ENCODE peak calls at places on chromosomes 16 and 17, in ten cellular contexts. One of them, this sample, is unnamed.

GRCh38 chr17:73797594-73798110 is 153.4 kb upstream of the SDK2 start:
- DNase-seq in NCI-H1436: no peak
- DNase-seq in left lung: no peak
- DNase-seq in HT-29: no peak
- DNase-seq in activated CD4-positive, CD25-positive, alpha-beta regulatory T cell: no peak
- DNase-seq in effector memory CD8-positive, alpha-beta T cell: no peak
- DNase-seq in NCI-H1092 treated with DMSO at 0.1 percent for 48 hours: no peak
- DNase-seq in progenitor cell of endocrine pancreas: no peak
- DNase-seq in mesendoderm: no peak
- DNase-seq in endothelial cell of umbilical vein: no peak
- DNase-seq in this sample: no peak

GRCh38 chr16:10753670-10754069 is 10.0 kb downstream of the NUBP1 start:
- DNase-seq in NCI-H1436: no peak
- DNase-seq in left lung: no peak
- DNase-seq in HT-29: no peak
- DNase-seq in activated CD4-positive, CD25-positive, alpha-beta regulatory T cell: no peak
- DNase-seq in effector memory CD8-positive, alpha-beta T cell: no peak
- DNase-seq in NCI-H1092 treated with DMSO at 0.1 percent for 48 hours: no peak
- DNase-seq in progenitor cell of endocrine pancreas: no peak
- DNase-seq in mesendoderm: no peak
- DNase-seq in endothelial cell of umbilical vein: no peak
- DNase-seq in this sample: no peak

GRCh38 chr17:32341141-32341856 is 674 bp downstream of the C17orf75 start:
- DNase-seq in NCI-H1436: peak; percentile 12
- DNase-seq in left lung: no peak
- DNase-seq in HT-29: peak; percentile 67
- DNase-seq in activated CD4-positive, CD25-positive, alpha-beta regulatory T cell: no peak
- DNase-seq in effector memory CD8-positive, alpha-beta T cell: peak; percentile 46
- DNase-seq in NCI-H1092 treated with DMSO at 0.1 percent for 48 hours: peak; percentile 57
- DNase-seq in progenitor cell of endocrine pancreas: no peak
- DNase-seq in mesendoderm: peak; percentile 29
- DNase-seq in endothelial cell of umbilical vein: peak; percentile 40
- DNase-seq in this sample: peak; percentile 34

GRCh38 chr16:29993903-29994612 is 1.4 kb downstream of the HIRIP3 start:
- DNase-seq in NCI-H1436: no peak
- DNase-seq in left lung: no peak
- DNase-seq in HT-29: no peak
- DNase-seq in activated CD4-positive, CD25-positive, alpha-beta regulatory T cell: no peak
- DNase-seq in effector memory CD8-positive, alpha-beta T cell: no peak
- DNase-seq in NCI-H1092 treated with DMSO at 0.1 percent for 48 hours: no peak
- DNase-seq in progenitor cell of endocrine pancreas: no peak
- DNase-seq in mesendoderm: no peak
- DNase-seq in endothelial cell of umbilical vein: no peak
- DNase-seq in this sample: no peak

GRCh38 chr17:55584055-55584685 is 72.9 kb upstream of the SMIM36 start:
- DNase-seq in NCI-H1436: no peak
- DNase-seq in left lung: no peak
- DNase-seq in HT-29: peak; percentile 61
- DNase-seq in activated CD4-positive, CD25-positive, alpha-beta regulatory T cell: no peak
- DNase-seq in effector memory CD8-positive, alpha-beta T cell: no peak
- DNase-seq in NCI-H1092 treated with DMSO at 0.1 percent for 48 hours: no peak
- DNase-seq in progenitor cell of endocrine pancreas: no peak
- DNase-seq in mesendoderm: no peak
- DNase-seq in endothelial cell of umbilical vein: peak; percentile 71
- DNase-seq in this sample: no peak

GRCh38 chr16:11425140-11425539 is 79.9 kb downstream of the RMI2 start:
- DNase-seq in NCI-H1436: no peak
- DNase-seq in left lung: peak; percentile 53
- DNase-seq in HT-29: no peak
- DNase-seq in activated CD4-positive, CD25-positive, alpha-beta regulatory T cell: no peak
- DNase-seq in effector memory CD8-positive, alpha-beta T cell: no peak
- DNase-seq in NCI-H1092 treated with DMSO at 0.1 percent for 48 hours: no peak
- DNase-seq in progenitor cell of endocrine pancreas: no peak
- DNase-seq in mesendoderm: no peak
- DNase-seq in endothelial cell of umbilical vein: no peak
- DNase-seq in this sample: no peak

GRCh38 chr17:3886776-3887175 is 6.1 kb downstream of the CAMKK1 start:
- DNase-seq in NCI-H1436: no peak
- DNase-seq in left lung: no peak
- DNase-seq in HT-29: no peak
- DNase-seq in activated CD4-positive, CD25-positive, alpha-beta regulatory T cell: no peak
- DNase-seq in effector memory CD8-positive, alpha-beta T cell: no peak
- DNase-seq in NCI-H1092 treated with DMSO at 0.1 percent for 48 hours: no peak
- DNase-seq in progenitor cell of endocrine pancreas: no peak
- DNase-seq in mesendoderm: no peak
- DNase-seq in endothelial cell of umbilical vein: no peak
- DNase-seq in this sample: no peak

GRCh38 chr16:85665929-85666328 is 22.8 kb downstream of the GINS2 start:
- DNase-seq in NCI-H1436: no peak
- DNase-seq in left lung: peak; percentile 55
- DNase-seq in HT-29: no peak
- DNase-seq in activated CD4-positive, CD25-positive, alpha-beta regulatory T cell: no peak
- DNase-seq in effector memory CD8-positive, alpha-beta T cell: no peak
- DNase-seq in NCI-H1092 treated with DMSO at 0.1 percent for 48 hours: no peak
- DNase-seq in progenitor cell of endocrine pancreas: no peak
- DNase-seq in mesendoderm: no peak
- DNase-seq in endothelial cell of umbilical vein: no peak
- DNase-seq in this sample: no peak

GRCh38 chr16:17368511-17368910 is 102.2 kb downstream of the XYLT1 start:
- DNase-seq in NCI-H1436: no peak
- DNase-seq in left lung: no peak
- DNase-seq in HT-29: no peak
- DNase-seq in activated CD4-positive, CD25-positive, alpha-beta regulatory T cell: no peak
- DNase-seq in effector memory CD8-positive, alpha-beta T cell: no peak
- DNase-seq in NCI-H1092 treated with DMSO at 0.1 percent for 48 hours: no peak
- DNase-seq in progenitor cell of endocrine pancreas: no peak
- DNase-seq in mesendoderm: no peak
- DNase-seq in endothelial cell of umbilical vein: no peak
- DNase-seq in this sample: no peak

GRCh38 chr16:58684001-58684353 is 593 bp downstream of the SLC38A7 start:
- DNase-seq in NCI-H1436: no peak
- DNase-seq in left lung: no peak
- DNase-seq in HT-29: no peak
- DNase-seq in activated CD4-positive, CD25-positive, alpha-beta regulatory T cell: no peak
- DNase-seq in effector memory CD8-positive, alpha-beta T cell: no peak
- DNase-seq in NCI-H1092 treated with DMSO at 0.1 percent for 48 hours: no peak
- DNase-seq in progenitor cell of endocrine pancreas: no peak
- DNase-seq in mesendoderm: peak; percentile 18
- DNase-seq in endothelial cell of umbilical vein: peak; percentile 30
- DNase-seq in this sample: no peak

GRCh38 chr17:21542991-21543390 is 149.3 kb upstream of the KCNJ18 start:
- DNase-seq in NCI-H1436: no peak
- DNase-seq in left lung: no peak
- DNase-seq in HT-29: no peak
- DNase-seq in activated CD4-positive, CD25-positive, alpha-beta regulatory T cell: no peak
- DNase-seq in effector memory CD8-positive, alpha-beta T cell: no peak
- DNase-seq in NCI-H1092 treated with DMSO at 0.1 percent for 48 hours: no peak
- DNase-seq in progenitor cell of endocrine pancreas: no peak
- DNase-seq in mesendoderm: no peak
- DNase-seq in endothelial cell of umbilical vein: no peak
- DNase-seq in this sample: no peak

GRCh38 chr16:12651765-12652531 is 151.7 kb downstream of the CPPED1 start:
- DNase-seq in NCI-H1436: no peak
- DNase-seq in left lung: no peak
- DNase-seq in HT-29: no peak
- DNase-seq in activated CD4-positive, CD25-positive, alpha-beta regulatory T cell: no peak
- DNase-seq in effector memory CD8-positive, alpha-beta T cell: no peak
- DNase-seq in NCI-H1092 treated with DMSO at 0.1 percent for 48 hours: peak; percentile 75
- DNase-seq in progenitor cell of endocrine pancreas: no peak
- DNase-seq in mesendoderm: no peak
- DNase-seq in endothelial cell of umbilical vein: no peak
- DNase-seq in this sample: no peak

GRCh38 chr17:48951572-48951971 is 6.9 kb upstream of the SNF8 start:
- DNase-seq in NCI-H1436: no peak
- DNase-seq in left lung: no peak
- DNase-seq in HT-29: no peak
- DNase-seq in activated CD4-positive, CD25-positive, alpha-beta regulatory T cell: no peak
- DNase-seq in effector memory CD8-positive, alpha-beta T cell: no peak
- DNase-seq in NCI-H1092 treated with DMSO at 0.1 percent for 48 hours: no peak
- DNase-seq in progenitor cell of endocrine pancreas: no peak
- DNase-seq in mesendoderm: no peak
- DNase-seq in endothelial cell of umbilical vein: no peak
- DNase-seq in this sample: no peak

GRCh38 chr17:1147664-1148063 is 32.1 kb downstream of the ABR start:
- DNase-seq in NCI-H1436: peak; percentile 28
- DNase-seq in left lung: no peak
- DNase-seq in HT-29: peak; percentile 74
- DNase-seq in activated CD4-positive, CD25-positive, alpha-beta regulatory T cell: no peak
- DNase-seq in effector memory CD8-positive, alpha-beta T cell: no peak
- DNase-seq in NCI-H1092 treated with DMSO at 0.1 percent for 48 hours: peak; percentile 62
- DNase-seq in progenitor cell of endocrine pancreas: no peak
- DNase-seq in mesendoderm: peak; percentile 91
- DNase-seq in endothelial cell of umbilical vein: peak; percentile 80
- DNase-seq in this sample: peak; percentile 47

GRCh38 chr17:77433385-77434135 is 292.8 kb downstream of the SEC14L1 start:
- DNase-seq in NCI-H1436: no peak
- DNase-seq in left lung: no peak
- DNase-seq in HT-29: no peak
- DNase-seq in activated CD4-positive, CD25-positive, alpha-beta regulatory T cell: no peak
- DNase-seq in effector memory CD8-positive, alpha-beta T cell: no peak
- DNase-seq in NCI-H1092 treated with DMSO at 0.1 percent for 48 hours: no peak
- DNase-seq in progenitor cell of endocrine pancreas: no peak
- DNase-seq in mesendoderm: no peak
- DNase-seq in endothelial cell of umbilical vein: no peak
- DNase-seq in this sample: no peak

GRCh38 chr17:72270530-72270929 is 149.7 kb downstream of the SOX9 start:
- DNase-seq in NCI-H1436: peak; percentile 63
- DNase-seq in left lung: no peak
- DNase-seq in HT-29: peak; percentile 72
- DNase-seq in activated CD4-positive, CD25-positive, alpha-beta regulatory T cell: no peak
- DNase-seq in effector memory CD8-positive, alpha-beta T cell: no peak
- DNase-seq in NCI-H1092 treated with DMSO at 0.1 percent for 48 hours: peak; percentile 86
- DNase-seq in progenitor cell of endocrine pancreas: no peak
- DNase-seq in mesendoderm: no peak
- DNase-seq in endothelial cell of umbilical vein: no peak
- DNase-seq in this sample: peak; percentile 49

GRCh38 chr17:42325026-42325425 is 36.7 kb downstream of the STAT5A start:
- DNase-seq in NCI-H1436: no peak
- DNase-seq in left lung: no peak
- DNase-seq in HT-29: peak; percentile 34
- DNase-seq in activated CD4-positive, CD25-positive, alpha-beta regulatory T cell: no peak
- DNase-seq in effector memory CD8-positive, alpha-beta T cell: no peak
- DNase-seq in NCI-H1092 treated with DMSO at 0.1 percent for 48 hours: no peak
- DNase-seq in progenitor cell of endocrine pancreas: no peak
- DNase-seq in mesendoderm: no peak
- DNase-seq in endothelial cell of umbilical vein: peak; percentile 35
- DNase-seq in this sample: no peak

GRCh38 chr16:2438121-2438520 is 8.9 kb downstream of the CCNF start:
- DNase-seq in NCI-H1436: no peak
- DNase-seq in left lung: no peak
- DNase-seq in HT-29: no peak
- DNase-seq in activated CD4-positive, CD25-positive, alpha-beta regulatory T cell: no peak
- DNase-seq in effector memory CD8-positive, alpha-beta T cell: no peak
- DNase-seq in NCI-H1092 treated with DMSO at 0.1 percent for 48 hours: no peak
- DNase-seq in progenitor cell of endocrine pancreas: no peak
- DNase-seq in mesendoderm: no peak
- DNase-seq in endothelial cell of umbilical vein: no peak
- DNase-seq in this sample: no peak

GRCh38 chr17:49587366-49588073 is 11.8 kb downstream of the NXPH3 start:
- DNase-seq in NCI-H1436: no peak
- DNase-seq in left lung: no peak
- DNase-seq in HT-29: no peak
- DNase-seq in activated CD4-positive, CD25-positive, alpha-beta regulatory T cell: no peak
- DNase-seq in effector memory CD8-positive, alpha-beta T cell: no peak
- DNase-seq in NCI-H1092 treated with DMSO at 0.1 percent for 48 hours: no peak
- DNase-seq in progenitor cell of endocrine pancreas: no peak
- DNase-seq in mesendoderm: no peak
- DNase-seq in endothelial cell of umbilical vein: no peak
- DNase-seq in this sample: no peak

GRCh38 chr17:42347198-42347597 is 41.0 kb downstream of the STAT3 start:
- DNase-seq in NCI-H1436: no peak
- DNase-seq in left lung: no peak
- DNase-seq in HT-29: peak; percentile 18
- DNase-seq in activated CD4-positive, CD25-positive, alpha-beta regulatory T cell: no peak
- DNase-seq in effector memory CD8-positive, alpha-beta T cell: no peak
- DNase-seq in NCI-H1092 treated with DMSO at 0.1 percent for 48 hours: no peak
- DNase-seq in progenitor cell of endocrine pancreas: no peak
- DNase-seq in mesendoderm: no peak
- DNase-seq in endothelial cell of umbilical vein: peak; percentile 90
- DNase-seq in this sample: no peak

GRCh38 chr17:62625184-62625869 is 2.1 kb upstream of the MRC2 start:
- DNase-seq in NCI-H1436: no peak
- DNase-seq in left lung: no peak
- DNase-seq in HT-29: no peak
- DNase-seq in activated CD4-positive, CD25-positive, alpha-beta regulatory T cell: no peak
- DNase-seq in effector memory CD8-positive, alpha-beta T cell: no peak
- DNase-seq in NCI-H1092 treated with DMSO at 0.1 percent for 48 hours: no peak
- DNase-seq in progenitor cell of endocrine pancreas: no peak
- DNase-seq in mesendoderm: no peak
- DNase-seq in endothelial cell of umbilical vein: no peak
- DNase-seq in this sample: no peak

GRCh38 chr17:41894791-41895331 is 23.9 kb downstream of the ACLY start:
- DNase-seq in NCI-H1436: no peak
- DNase-seq in left lung: no peak
- DNase-seq in HT-29: no peak
- DNase-seq in activated CD4-positive, CD25-positive, alpha-beta regulatory T cell: no peak
- DNase-seq in effector memory CD8-positive, alpha-beta T cell: no peak
- DNase-seq in NCI-H1092 treated with DMSO at 0.1 percent for 48 hours: no peak
- DNase-seq in progenitor cell of endocrine pancreas: no peak
- DNase-seq in mesendoderm: peak; percentile 95
- DNase-seq in endothelial cell of umbilical vein: no peak
- DNase-seq in this sample: no peak